ENCODE peak calls at places on chromosomes 4 and X, in eight cellular contexts. Q is SK-N-SH, R is chondrocyte, U is heart left ventricle, J is dorsolateral prefrontal cortex, T is fibroblast of lung, W is astrocyte of the spinal cord, S is osteocyte. G is an unnamed sample.

GRCh38 chrX:38857736-38858432 is 56.6 kb downstream of the MID1IP1 start:
- DNase-seq in Q (no peak), R (no peak), U (no peak), J (no peak), T (no peak), W (no peak), S (no peak), G (no peak)

GRCh38 chr4:173288296-173288695 is 45.9 kb downstream of the HMGB2 start:
- DNase-seq in Q (peak), R (no peak), U (peak), J (peak), T (peak), W (peak), S (no peak), G (no peak)

GRCh38 chr4:102363033-102363432 is 17.8 kb upstream of the SLC39A8 start:
- DNase-seq in Q (no peak), R (no peak), U (no peak), J (no peak), T (no peak), W (no peak), S (no peak), G (no peak)

GRCh38 chrX:38277136-38277535 is 50.2 kb downstream of the RPGR start:
- DNase-seq in Q (no peak), R (no peak), U (no peak), J (no peak), T (no peak), W (no peak), S (no peak), G (no peak)

GRCh38 chr4:109574931-109575804 is 15.1 kb downstream of the MCUB start:
- DNase-seq in Q (no peak), R (no peak), U (no peak), J (no peak), T (no peak), W (no peak), S (no peak), G (no peak)

GRCh38 chr4:52248836-52249235 is 197.7 kb downstream of the SPATA18 start:
- DNase-seq in Q (no peak), R (no peak), U (no peak), J (no peak), T (no peak), W (no peak), S (no peak), G (no peak)

GRCh38 chrX:153926863-153927685 is 1.0 kb upstream of the ARHGAP4 start:
- DNase-seq in Q (peak), R (no peak), U (peak), J (no peak), T (peak), W (no peak), S (no peak), G (peak)

GRCh38 chr4:154466336-154466735 is 25.3 kb downstream of the DCHS2 start:
- DNase-seq in Q (no peak), R (no peak), U (no peak), J (no peak), T (no peak), W (no peak), S (no peak), G (no peak)

GRCh38 chr4:95007998-95008397 is 250.2 kb downstream of the BMPR1B start:
- DNase-seq in Q (no peak), R (no peak), U (no peak), J (no peak), T (no peak), W (no peak), S (no peak), G (no peak)

GRCh38 chr4:1504786-1505500 is 98.7 kb upstream of the NKX1-1 start:
- DNase-seq in Q (peak), R (no peak), U (no peak), J (peak), T (no peak), W (no peak), S (peak), G (no peak)

GRCh38 chr4:168731006-168731636 is 234.3 kb downstream of the PALLD start:
- DNase-seq in Q (no peak), R (no peak), U (no peak), J (no peak), T (peak), W (no peak), S (no peak), G (no peak)

GRCh38 chr4:139857021-139857420 is 191.4 kb downstream of the MGST2 start:
- DNase-seq in Q (peak), R (no peak), U (no peak), J (no peak), T (peak), W (no peak), S (no peak), G (no peak)

GRCh38 chr4:172962564-172963353 is 205.9 kb upstream of the GALNT7 start:
- DNase-seq in Q (no peak), R (no peak), U (no peak), J (peak), T (peak), W (peak), S (no peak), G (no peak)

GRCh38 chr4:178556796-178557195 is 1114.6 kb upstream of the AGA start:
- DNase-seq in Q (no peak), R (no peak), U (no peak), J (no peak), T (no peak), W (no peak), S (no peak), G (no peak)

GRCh38 chrX:117985241-117985640 is 131.4 kb downstream of the KLHL13 start:
- DNase-seq in Q (peak), R (no peak), U (no peak), J (no peak), T (no peak), W (no peak), S (no peak), G (no peak)

GRCh38 chr4:140109626-140110213 is 44.3 kb downstream of the MAML3 start:
- DNase-seq in Q (peak), R (no peak), U (no peak), J (no peak), T (no peak), W (no peak), S (no peak), G (no peak)

GRCh38 chr4:40478215-40478614 is 143.1 kb downstream of the CHRNA9 start:
- DNase-seq in Q (no peak), R (no peak), U (no peak), J (no peak), T (no peak), W (no peak), S (no peak), G (no peak)

GRCh38 chr4:11428161-11428700 is 463 bp downstream of the HS3ST1 start:
- DNase-seq in Q (no peak), R (no peak), U (no peak), J (no peak), T (no peak), W (peak), S (no peak), G (no peak)

GRCh38 chr4:1378559-1379231 is 27.5 kb downstream of the NKX1-1 start:
- DNase-seq in Q (no peak), R (peak), U (no peak), J (no peak), T (no peak), W (no peak), S (no peak), G (peak)

GRCh38 chrX:78708171-78708570 is 39.3 kb upstream of the LPAR4 start:
- DNase-seq in Q (peak), R (no peak), U (no peak), J (no peak), T (peak), W (peak), S (no peak), G (no peak)

GRCh38 chr4:124097447-124097846 is 615.1 kb downstream of the ANKRD50 start:
- DNase-seq in Q (no peak), R (no peak), U (no peak), J (no peak), T (no peak), W (no peak), S (no peak), G (no peak)

DNA sequence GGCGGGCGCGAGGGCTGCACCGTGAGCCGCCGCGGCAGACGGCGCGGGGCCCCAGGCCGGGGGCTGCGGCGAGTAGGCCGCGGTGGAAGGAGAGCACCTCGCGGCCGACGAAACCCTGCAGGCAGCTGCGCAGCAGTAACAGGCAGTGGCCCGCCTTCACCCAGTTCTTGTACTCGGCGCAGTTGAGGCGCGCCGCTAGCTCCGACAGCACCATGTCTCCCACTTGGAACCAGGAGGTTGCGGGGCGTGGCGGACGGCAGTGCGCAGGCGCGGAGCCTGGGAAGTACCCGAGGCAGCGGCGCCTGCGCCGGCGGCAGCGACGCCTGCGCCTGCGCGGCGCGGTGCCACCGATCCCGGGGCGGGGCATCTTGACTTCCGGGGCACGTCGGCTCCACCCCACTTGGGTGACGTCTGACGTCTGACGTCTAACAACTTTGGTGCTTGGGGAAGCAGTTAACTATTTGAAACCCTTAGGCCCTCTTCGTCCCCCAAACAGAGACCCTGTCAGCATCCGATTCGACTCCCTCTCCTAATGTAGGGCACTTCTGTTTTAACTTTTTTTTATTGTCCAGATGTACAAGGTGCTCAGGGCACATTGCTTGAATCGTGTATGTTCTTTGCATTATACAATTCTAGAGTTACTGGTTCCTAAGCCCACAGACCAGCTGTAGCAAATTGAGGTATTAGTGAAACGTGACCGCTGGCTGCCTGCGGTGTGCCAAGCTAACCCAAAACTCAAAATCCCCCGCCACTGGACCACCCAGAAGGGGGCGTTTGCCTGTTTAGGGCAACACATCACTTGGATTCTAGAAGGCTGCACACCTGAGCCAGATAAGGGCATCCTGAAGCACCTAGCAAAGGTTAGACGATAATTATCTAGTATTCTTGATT is at the start of gene CXorf38:
- DNase-seq in Q (peak), R (peak), U (peak), J (peak), T (peak), W (peak), S (peak), G (peak)
- TF ChIP-seq CTCF in Q (peak), R (peak), U (no peak), J (peak), T (no peak), W (no peak), S (no peak), G (no peak)

DNA sequence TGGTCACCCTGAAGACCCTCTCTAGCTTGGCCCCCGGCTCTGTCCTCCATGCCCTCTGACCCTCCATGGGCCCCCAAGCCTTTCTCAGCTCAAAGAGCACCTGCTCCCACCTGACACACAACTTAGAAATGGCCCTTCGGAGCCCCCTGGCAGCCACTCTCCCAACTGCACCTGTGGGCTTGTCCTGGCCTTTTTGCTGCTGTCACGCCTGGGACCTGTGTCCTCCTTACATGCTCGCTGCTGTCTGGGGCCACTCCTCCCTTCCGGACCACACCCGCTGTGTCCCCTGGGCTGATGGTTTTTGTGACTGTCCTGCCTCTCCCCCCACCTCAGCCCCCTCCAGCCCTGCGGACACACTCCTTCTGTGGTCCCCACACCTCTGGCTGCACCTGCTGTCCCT is 106.2 kb upstream of the AFAP1 start:
- DNase-seq in Q (no peak), R (no peak), U (no peak), J (no peak), T (no peak), W (no peak), S (no peak), G (no peak)
- TF ChIP-seq CTCF in Q (no peak), R (no peak), U (no peak), J (no peak), T (no peak), W (no peak), S (no peak), G (no peak)

GRCh38 chrX:47160781-47161180 is 15.8 kb downstream of the RBM10 start:
- DNase-seq in Q (no peak), R (no peak), U (no peak), J (no peak), T (no peak), W (no peak), S (no peak), G (no peak)

GRCh38 chrX:47158781-47159180 is 13.8 kb downstream of the RBM10 start:
- DNase-seq in Q (no peak), R (no peak), U (no peak), J (peak), T (no peak), W (no peak), S (no peak), G (no peak)

GRCh38 chrX:47151428-47151827 is 6.4 kb downstream of the RBM10 start:
- DNase-seq in Q (no peak), R (no peak), U (no peak), J (no peak), T (no peak), W (no peak), S (no peak), G (no peak)

GRCh38 chrX:47158131-47158530 is 13.1 kb downstream of the RBM10 start:
- DNase-seq in Q (peak), R (no peak), U (no peak), J (no peak), T (no peak), W (no peak), S (no peak), G (no peak)

DNA sequence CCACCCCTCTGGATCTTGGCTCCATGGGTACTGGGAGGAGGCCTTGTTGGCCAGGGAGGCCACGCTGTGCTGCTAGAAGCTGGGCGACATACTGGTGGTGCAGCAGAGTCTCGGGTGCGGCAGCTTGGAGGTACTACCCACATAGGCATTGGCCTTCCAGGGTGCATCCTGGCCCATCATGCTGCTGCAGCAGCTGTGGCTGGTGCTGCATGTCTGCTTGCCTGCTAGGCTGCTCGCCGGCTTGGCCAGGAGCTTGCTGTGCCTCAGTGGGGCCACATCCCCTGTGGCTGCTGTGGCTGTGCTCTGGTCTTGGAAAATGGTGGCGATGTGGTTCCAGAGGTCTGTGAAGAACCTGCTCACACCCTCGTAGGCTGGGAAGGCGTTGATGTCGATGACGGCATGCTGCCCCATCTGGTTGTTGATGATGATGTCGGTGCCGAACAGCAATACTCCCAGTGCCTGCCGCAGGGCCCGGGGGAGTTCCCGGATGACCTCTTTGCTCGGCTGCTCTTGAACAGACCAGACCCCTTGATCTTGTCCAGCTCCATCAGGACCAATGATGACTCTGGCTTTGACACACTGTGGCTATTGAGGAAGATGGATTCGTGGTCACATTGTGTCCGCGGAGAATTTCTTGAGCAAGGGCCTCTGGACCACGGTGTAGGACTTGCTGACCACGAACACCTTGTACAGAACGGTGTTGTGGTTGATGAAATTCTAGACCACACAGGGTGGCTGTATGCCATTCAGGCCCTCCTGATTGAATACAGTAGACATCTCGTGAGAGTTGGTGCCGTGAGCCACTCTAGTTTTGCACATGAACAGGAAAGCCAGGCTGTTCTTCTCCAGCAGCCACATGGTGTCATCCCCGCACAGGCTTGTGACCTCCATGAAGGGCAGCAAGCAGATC is 11.8 kb downstream of the RBM10 start:
- DNase-seq in Q (no peak), R (no peak), U (no peak), J (peak), T (peak), W (no peak), S (no peak), G (no peak)
- TF ChIP-seq CTCF in Q (no peak), R (no peak), U (no peak), J (no peak), T (no peak), W (no peak), S (no peak), G (no peak)

GRCh38 chrX:41705042-41705441 is 16.3 kb downstream of the GPR34 start:
- DNase-seq in Q (no peak), R (no peak), U (no peak), J (no peak), T (no peak), W (no peak), S (no peak), G (no peak)
- TF ChIP-seq CTCF in Q (no peak), R (no peak), U (no peak), J (no peak), T (no peak), W (no peak), S (no peak), G (no peak)

DNA sequence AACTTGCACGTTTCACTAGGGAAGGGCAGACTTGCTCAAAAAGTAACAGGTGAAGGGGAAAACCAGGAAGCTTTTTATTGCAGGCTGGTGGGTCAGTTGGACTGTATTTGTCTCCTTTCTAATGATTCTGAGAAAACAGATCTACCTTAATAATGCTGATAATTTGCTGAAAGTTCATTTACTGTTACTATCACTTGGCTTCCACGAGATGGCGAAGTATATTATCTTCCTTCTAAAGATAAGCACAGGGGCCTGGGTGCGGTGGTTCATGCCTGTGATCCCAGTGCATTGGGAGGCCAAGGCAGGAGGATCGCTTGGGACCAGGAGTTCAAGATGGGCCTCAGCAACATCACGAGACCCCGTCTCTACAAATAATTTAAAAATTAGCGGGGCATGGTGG is 16.4 kb downstream of the CCKAR start:
- DNase-seq in Q (no peak), R (no peak), U (no peak), J (no peak), T (no peak), W (no peak), S (no peak), G (no peak)
- TF ChIP-seq CTCF in Q (no peak), R (no peak), U (no peak), J (no peak), T (no peak), W (no peak), S (no peak), G (no peak)

GRCh38 chrX:34521563-34521962 is 135.5 kb downstream of the TMEM47 start:
- DNase-seq in Q (no peak), R (no peak), U (no peak), J (no peak), T (no peak), W (peak), S (no peak), G (no peak)
- TF ChIP-seq CTCF in Q (no peak), R (peak), U (no peak), J (no peak), T (no peak), W (no peak), S (peak), G (no peak)

GRCh38 chr4:126007142-126007541 is 692.4 kb downstream of the FAT4 start:
- DNase-seq in Q (no peak), R (no peak), U (no peak), J (no peak), T (no peak), W (no peak), S (no peak), G (no peak)
- TF ChIP-seq CTCF in Q (no peak), R (no peak), U (no peak), J (no peak), T (no peak), W (no peak), S (no peak), G (no peak)

DNA sequence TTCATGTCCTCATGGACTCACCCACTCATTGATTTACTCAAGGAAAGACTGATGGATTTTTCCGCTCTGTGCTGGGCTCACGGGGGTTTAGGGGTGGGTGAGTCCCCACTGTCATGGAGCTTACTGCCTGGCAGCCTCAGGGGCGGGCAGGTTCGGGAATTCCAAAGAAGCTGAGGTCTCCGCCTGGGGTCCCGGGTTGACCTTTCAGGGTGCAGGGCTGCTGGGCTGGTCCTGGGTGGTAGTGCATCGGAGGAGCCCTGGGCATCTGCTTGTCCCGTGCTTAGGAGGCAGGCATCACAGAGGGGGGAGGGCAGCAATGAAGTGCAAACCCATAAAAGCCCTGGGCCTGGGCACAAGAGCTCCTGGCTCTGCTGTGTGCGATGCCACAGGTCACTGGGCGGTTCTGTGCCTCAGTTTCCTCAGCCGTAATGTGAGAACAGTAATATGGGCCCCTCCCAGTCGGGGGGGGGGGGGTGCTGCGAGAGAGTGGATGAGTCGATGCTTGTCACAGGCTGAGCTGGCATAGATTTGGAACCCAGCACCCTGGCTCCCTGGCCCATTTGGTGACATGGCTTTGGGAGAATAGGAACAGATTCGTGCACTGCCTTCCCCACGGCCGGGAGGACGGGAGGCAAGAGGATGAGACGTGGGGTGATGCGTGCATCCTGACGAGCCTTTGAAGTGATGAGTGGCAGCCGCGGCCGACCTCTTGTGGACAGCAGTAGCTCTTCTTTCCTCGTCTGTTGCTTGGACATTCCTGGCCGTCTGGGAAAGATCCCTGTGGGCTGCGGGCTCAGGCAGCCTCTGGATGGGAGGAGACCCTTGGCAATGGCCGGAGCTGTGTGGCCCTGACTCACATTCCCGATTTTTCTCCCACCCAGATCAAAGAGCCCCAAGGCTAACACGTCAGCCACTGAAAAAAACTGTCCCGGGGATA is 42.0 kb downstream of the PSAPL1 start:
- DNase-seq in Q (peak), R (peak), U (no peak), J (peak), T (peak), W (peak), S (peak), G (peak)
- TF ChIP-seq CTCF in Q (no peak), R (peak), U (no peak), J (no peak), T (peak), W (peak), S (peak), G (no peak)